ENCODE peak calls at places on chromosomes 6 and 20, in six cellular contexts. T is endothelial cell of umbilical vein; V is right lobe of liver; I is effector memory CD4-positive, alpha-beta T cell; Z is naive thymus-derived CD4-positive, alpha-beta T cell; C is H1. J is an unnamed sample.

GRCh38 chr20:8260837-8261241 is 128.8 kb downstream of the PLCB1 start:
- DNase-seq in I (no peak), C (no peak), Z (no peak), T (no peak), V (no peak), J (no peak)

GRCh38 chr6:170271771-170272314 is 19.0 kb downstream of the DLL1 start:
- DNase-seq in C (no peak), I (peak; percentile 61), Z (peak; percentile 83), T (no peak), V (no peak), J (peak; percentile 84)

GRCh38 chr20:56779452-56780143 is 150.5 kb downstream of the TFAP2C start:
- DNase-seq in V (no peak), T (no peak), Z (no peak), I (no peak), C (no peak), J (no peak)

GRCh38 chr20:22675337-22675736 is 91.0 kb upstream of the FOXA2 start:
- DNase-seq in I (no peak), V (no peak), C (no peak), Z (no peak), T (no peak), J (no peak)

GRCh38 chr6:147724454-147724853 is 216.0 kb downstream of the SAMD5 start:
- DNase-seq in Z (no peak), V (no peak), C (no peak), I (no peak), T (no peak), J (no peak)

GRCh38 chr6:111939902-111940301 is 66.7 kb upstream of the FYN start:
- DNase-seq in Z (no peak), C (no peak), I (no peak), V (no peak), T (no peak), J (no peak)

GRCh38 chr6:125793280-125793679 is 2.5 kb downstream of the NCOA7 start:
- DNase-seq in V (no peak), T (peak; percentile 72), C (no peak), I (no peak), Z (no peak), J (no peak)

GRCh38 chr20:42204261-42204660 is 586.1 kb upstream of the CHD6 start:
- DNase-seq in V (no peak), I (no peak), Z (no peak), T (no peak), C (no peak), J (no peak)

GRCh38 chr20:4476903-4477302 is 244.8 kb upstream of the PRND start:
- DNase-seq in V (no peak), Z (no peak), C (no peak), T (no peak), I (no peak), J (no peak)

GRCh38 chr6:49527315-49527714 is 23.2 kb upstream of the C6orf141 start:
- DNase-seq in C (no peak), T (no peak), I (no peak), V (peak; percentile 51), Z (no peak), J (no peak)

GRCh38 chr6:150894191-150894744 is 28.8 kb downstream of the MTHFD1L start:
- DNase-seq in Z (no peak), T (no peak), I (no peak), V (no peak), C (no peak), J (no peak)

GRCh38 chr6:131084982-131085381 is 21.9 kb upstream of the EPB41L2 start:
- DNase-seq in V (no peak), C (no peak), Z (no peak), T (no peak), I (no peak), J (no peak)

GRCh38 chr6:124683507-124683906 is 278.7 kb upstream of the RNF217 start:
- DNase-seq in V (no peak), I (no peak), T (no peak), Z (no peak), C (no peak), J (no peak)

GRCh38 chr20:23092409-23092756 is 6.3 kb upstream of the CD93 start:
- DNase-seq in C (no peak), I (no peak), T (peak; percentile 89), Z (no peak), V (no peak), J (no peak)

GRCh38 chr6:42227173-42227850 is 9.7 kb upstream of the MRPS10 start:
- DNase-seq in Z (no peak), T (no peak), I (no peak), C (no peak), V (no peak), J (no peak)

GRCh38 chr20:36604952-36605308 is 649 bp upstream of the RAB5IF start:
- DNase-seq in Z (no peak), I (peak; percentile 48), T (no peak), V (peak; percentile 61), C (no peak), J (peak; percentile 64)

GRCh38 chr6:170497845-170498281 is 55.2 kb downstream of the PSMB1 start:
- DNase-seq in C (peak; percentile 67), Z (no peak), T (no peak), I (no peak), V (no peak), J (no peak)

GRCh38 chr20:33832113-33832853 is 21.1 kb downstream of the CHMP4B start:
- DNase-seq in I (no peak), V (no peak), C (no peak), T (peak; percentile 82), Z (no peak), J (no peak)

GRCh38 chr6:162478191-162478642 is 249.3 kb downstream of the PRKN start:
- DNase-seq in Z (no peak), I (no peak), V (no peak), C (no peak), T (no peak), J (no peak)

GRCh38 chr6:148974351-148974750 is 227.5 kb downstream of the UST start:
- DNase-seq in C (no peak), V (no peak), I (no peak), T (no peak), Z (no peak), J (no peak)

GRCh38 chr20:641516-641913 is 11.5 kb downstream of the SRXN1 start:
- DNase-seq in Z (no peak), T (no peak), C (no peak), I (no peak), V (no peak), J (no peak)

DNA sequence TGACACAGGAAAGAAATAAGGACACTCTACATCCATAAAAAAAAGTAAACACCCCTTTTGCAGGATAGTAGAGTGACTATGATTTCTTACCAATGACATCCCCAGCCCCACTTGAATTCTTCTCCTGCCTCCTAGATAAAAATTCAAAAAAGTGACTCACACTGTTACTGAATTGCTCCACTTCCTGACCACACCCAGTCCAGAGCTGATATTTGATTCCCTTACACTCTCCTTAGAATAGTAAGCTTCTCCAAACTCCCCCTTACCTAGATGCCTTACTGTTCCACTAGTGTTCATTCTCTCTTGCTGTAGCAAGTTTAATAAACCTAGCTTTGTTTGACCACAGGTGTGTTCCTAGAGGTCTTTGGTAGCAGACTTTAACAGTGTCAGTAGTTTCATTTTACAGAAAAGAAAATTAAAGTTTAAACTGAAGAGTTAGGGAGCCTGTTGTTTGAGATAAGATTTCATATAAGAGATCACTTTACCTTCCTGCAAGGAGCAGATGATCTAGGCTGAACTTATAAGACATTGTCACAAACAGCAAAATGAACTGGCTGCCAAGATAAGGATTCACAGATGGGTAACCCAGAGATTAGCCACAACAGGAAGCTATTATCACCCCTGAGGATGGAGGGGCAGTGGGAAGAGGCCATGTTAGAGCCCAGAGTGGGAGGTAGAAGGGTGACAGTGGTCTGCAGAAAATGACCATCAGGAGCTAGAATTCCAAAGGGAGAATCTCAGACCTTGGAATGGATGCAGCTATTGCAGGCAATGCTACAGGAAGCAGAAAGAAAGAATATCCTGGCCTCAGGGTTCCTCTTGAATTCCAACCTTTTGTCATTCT is 28.4 kb upstream of the BTN3A2 start:
- DNase-seq in C (no peak), T (no peak), Z (no peak), I (no peak), V (no peak), J (no peak)
- H3K4me3 ChIP-seq in C (no peak overlapping the region), T (no peak overlapping the region), Z (no peak overlapping the region), I (no peak overlapping the region), V (no peak overlapping the region), J (no peak overlapping the region)

GRCh38 chr20:15909995-15910394 is 663.3 kb downstream of the KIF16B start:
- DNase-seq in C (no peak), I (no peak), T (no peak), V (no peak), Z (no peak), J (no peak)

GRCh38 chr20:15916623-15917022 is 656.6 kb downstream of the KIF16B start:
- DNase-seq in I (no peak), V (no peak), Z (no peak), T (no peak), C (no peak), J (no peak)

GRCh38 chr20:15917333-15917732 is 655.9 kb downstream of the KIF16B start:
- DNase-seq in Z (no peak), V (no peak), T (no peak), I (no peak), C (no peak), J (no peak)

GRCh38 chr20:15913661-15914060 is 659.6 kb downstream of the KIF16B start:
- DNase-seq in C (no peak), T (no peak), Z (no peak), V (no peak), I (no peak), J (no peak)

GRCh38 chr20:15911557-15911956 is 661.7 kb downstream of the KIF16B start:
- DNase-seq in I (no peak), Z (no peak), C (no peak), V (no peak), T (peak; percentile 52), J (no peak)
- H3K9me3 ChIP-seq in I (no peaks in the 10 kb centered on the region), Z (no peaks in the 10 kb centered on the region), C (no peaks in the 10 kb centered on the region), V (no peaks in the 10 kb centered on the region), T (no peaks in the 10 kb centered on the region), J (no peaks in the 10 kb centered on the region)

GRCh38 chr20:46519678-46520077 is 6.3 kb upstream of the ZNF334 start:
- DNase-seq in T (no peak), V (no peak), Z (no peak), I (no peak), C (no peak), J (no peak)

GRCh38 chr20:46520540-46520939 is 7.2 kb upstream of the ZNF334 start:
- DNase-seq in V (no peak), I (no peak), T (no peak), C (no peak), Z (no peak), J (no peak)

GRCh38 chr20:46523108-46523507 is 9.7 kb upstream of the ZNF334 start:
- DNase-seq in Z (no peak), C (no peak), V (no peak), I (no peak), T (no peak), J (no peak)

GRCh38 chr20:46520976-46521579 is 7.7 kb upstream of the ZNF334 start:
- DNase-seq in I (no peak), Z (no peak), T (peak; percentile 47), V (peak; percentile 58), C (peak; percentile 71), J (peak; percentile 51)

GRCh38 chr20:46523696-46524328 is 10.5 kb upstream of the ZNF334 start:
- DNase-seq in C (no peak), V (no peak), T (peak; percentile 7), I (no peak), Z (no peak), J (no peak)
- H3K4me3 ChIP-seq in C (no peak overlapping the region), V (no peak overlapping the region), T (no peak overlapping the region), I (no peak overlapping the region), Z (no peak overlapping the region), J (no peak overlapping the region)

DNA sequence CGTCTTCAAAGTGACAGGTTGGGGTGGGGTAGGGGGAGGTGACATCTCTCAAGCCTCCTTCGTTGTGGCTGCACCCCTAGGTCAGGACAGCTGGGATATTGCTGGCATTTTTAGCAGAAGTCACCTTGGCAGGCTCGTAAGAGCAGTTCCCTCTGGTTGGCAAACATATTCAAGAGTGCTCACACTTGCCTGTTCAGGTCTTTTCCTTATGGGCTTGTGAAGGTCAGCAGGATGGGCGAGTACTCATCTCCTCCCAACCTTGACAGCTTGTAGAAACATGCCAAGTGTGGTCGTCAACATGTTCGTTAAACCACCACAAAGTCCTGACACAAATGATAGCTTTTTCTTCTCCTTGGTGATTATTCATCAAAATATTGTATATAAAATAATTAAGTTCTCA is 113.6 kb downstream of the HDGFL1 start:
- DNase-seq in V (no peak), Z (no peak), I (no peak), C (no peak), T (no peak), J (no peak)
- H3K9me3 ChIP-seq in V (no peaks in the 10 kb centered on the region), Z (no peaks in the 10 kb centered on the region), I (no peaks in the 10 kb centered on the region), C (no peaks in the 10 kb centered on the region), T (no peaks in the 10 kb centered on the region), J (no peaks in the 10 kb centered on the region)